ENCODE peak calls at places on chromosomes 11 and 22, in eight cellular contexts. Q, I, J, N, S, E, H and Y are unnamed samples.

GRCh38 chr22:27045103-27045940 is 387.9 kb downstream of the MIAT start:
- DNase-seq in E (no peak), N (no peak), J (no peak), I (no peak), S (no peak), Q (no peak), H (no peak), Y (no peak)

GRCh38 chr11:87428266-87428665 is 390.5 kb downstream of the TMEM135 start:
- DNase-seq in S (no peak), E (peak; percentile 95), J (no peak), H (no peak), Q (no peak), I (no peak), N (no peak), Y (no peak)

GRCh38 chr22:49735411-49736311 is 92.0 kb downstream of the BRD1 start:
- DNase-seq in H (no peak), Q (no peak), E (peak; percentile 66), I (peak; percentile 81), S (no peak), N (peak; percentile 36), J (no peak), Y (no peak)

GRCh38 chr11:126465573-126466287 is 110.2 kb downstream of the ST3GAL4 start:
- DNase-seq in E (peak; percentile 62), H (no peak), S (no peak), J (no peak), Q (peak; percentile 40), N (peak; percentile 56), I (no peak), Y (peak; percentile 77)

GRCh38 chr11:79026803-79027445 is 413.9 kb downstream of the TENM4 start:
- DNase-seq in N (no peak), Q (no peak), I (no peak), J (no peak), E (no peak), S (no peak), H (no peak), Y (no peak)

GRCh38 chr11:35115688-35116030 is 23.3 kb upstream of the CD44 start:
- DNase-seq in H (no peak), E (no peak), N (no peak), Q (no peak), I (no peak), J (no peak), S (no peak), Y (no peak)

GRCh38 chr11:64523456-64524187 is 67.4 kb upstream of the SLC22A12 start:
- DNase-seq in H (no peak), S (no peak), I (no peak), N (no peak), J (no peak), E (no peak), Q (no peak), Y (no peak)

GRCh38 chr22:43446037-43446803 is 34.4 kb downstream of the MPPED1 start:
- DNase-seq in J (no peak), Q (no peak), N (no peak), I (no peak), H (no peak), S (no peak), E (no peak), Y (peak; percentile 29)

GRCh38 chr22:45296628-45297297 is 12.0 kb downstream of the UPK3A start:
- DNase-seq in E (no peak), Q (peak; percentile 70), S (no peak), I (no peak), J (peak; percentile 40), H (no peak), N (no peak), Y (no peak)

GRCh38 chr11:58675344-58676155 is 53.1 kb downstream of the CNTF start:
- DNase-seq in Q (peak; percentile 78), E (peak; percentile 86), I (peak; percentile 82), J (peak; percentile 74), S (peak; percentile 55), H (peak; percentile 17), N (peak; percentile 91), Y (peak; percentile 45)

GRCh38 chr11:122175316-122175715 is 59.3 kb upstream of the BLID start:
- DNase-seq in S (no peak), E (no peak), J (no peak), Q (no peak), N (no peak), H (no peak), I (no peak), Y (no peak)

GRCh38 chr11:118139578-118139977 is 13.0 kb downstream of the SCN4B start:
- DNase-seq in E (no peak), I (no peak), J (no peak), N (no peak), Q (no peak), S (no peak), H (no peak), Y (no peak)

GRCh38 chr22:50267591-50268390 is 2.4 kb downstream of the MAPK11 start:
- DNase-seq in I (peak; percentile 74), S (no peak), H (no peak), E (no peak), Q (peak; percentile 69), J (peak; percentile 59), N (no peak), Y (no peak)

GRCh38 chr11:8315463-8315862 is 51.8 kb upstream of the LMO1 start:
- DNase-seq in H (no peak), N (no peak), S (peak; percentile 57), E (no peak), J (no peak), I (no peak), Q (no peak), Y (no peak)

GRCh38 chr11:17845431-17845881 is 110.9 kb downstream of the KCNC1 start:
- DNase-seq in Q (no peak), E (no peak), N (no peak), I (no peak), S (no peak), J (no peak), H (no peak), Y (no peak)

GRCh38 chr11:70732493-70733206 is 334.3 kb downstream of the CTTN start:
- DNase-seq in H (no peak), Q (no peak), I (peak; percentile 8), S (no peak), J (no peak), N (peak; percentile 40), E (no peak), Y (no peak)